ENCODE peak calls at places on chromosomes 13 and 19, in eight cellular contexts. J is H9, W is NT2/D1, X is SK-N-SH, G is HCT116, R is colonic mucosa, D is GM12878, Z is PC-3. F is an unnamed sample.
A peak's percentile ranks its signal among the peaks of the same experiment; 100 is the strongest.

GRCh38 chr13:110062077-110062776 is 244.7 kb downstream of the COL4A1 start:
- DNase-seq in Z (peak; percentile 26), X (no peak), W (no peak), G (no peak), D (no peak), J (no peak), R (no peak), F (no peak)

GRCh38 chr19:18562086-18562485 is 4.4 kb downstream of the KXD1 start:
- DNase-seq in R (no peak), W (no peak), Z (no peak), D (no peak), J (no peak), G (no peak), X (no peak), F (no peak)

GRCh38 chr19:41893899-41894298 is 10.9 kb downstream of the ARHGEF1 start:
- DNase-seq in X (no peak), Z (no peak), W (no peak), R (no peak), G (no peak), D (no peak), J (no peak), F (peak; percentile 59)

GRCh38 chr19:21082011-21082975 is at the start of gene ZNF714:
- DNase-seq in X (peak; percentile 83), D (peak; percentile 79), W (peak; percentile 95), R (peak; percentile 93), G (peak; percentile 95), Z (peak; percentile 76), J (peak; percentile 98), F (peak; percentile 97)

GRCh38 chr13:102724923-102725322 is 30.1 kb upstream of the METTL21C start:
- DNase-seq in D (no peak), X (peak; percentile 29), G (no peak), J (no peak), Z (peak; percentile 56), W (no peak), R (no peak), F (peak; percentile 82)

GRCh38 chr19:12611361-12611699 is 610 bp downstream of the ZNF791 start:
- DNase-seq in J (peak; percentile 66), X (peak; percentile 81), G (peak; percentile 45), D (no peak), W (peak; percentile 25), Z (peak; percentile 81), R (peak; percentile 86), F (peak; percentile 70)

GRCh38 chr13:34164585-34164984 is 346.6 kb downstream of the RFC3 start:
- DNase-seq in D (no peak), W (no peak), G (no peak), Z (peak; percentile 19), J (no peak), R (no peak), X (no peak), F (no peak)

GRCh38 chr19:29247051-29247450 is 34.1 kb upstream of the UQCRFS1 start:
- DNase-seq in D (no peak), G (no peak), R (no peak), J (no peak), W (no peak), Z (no peak), X (no peak), F (no peak)

GRCh38 chr13:97434417-97435296 is 688 bp downstream of the RAP2A start:
- DNase-seq in D (no peak), W (no peak), X (peak; percentile 22), R (peak; percentile 46), J (peak; percentile 44), G (no peak), Z (peak; percentile 15), F (no peak)

GRCh38 chr19:50673118-50673517 is 23.9 kb downstream of the C19orf81 start:
- DNase-seq in W (no peak), G (no peak), D (no peak), X (no peak), J (no peak), Z (no peak), R (no peak), F (no peak)

GRCh38 chr13:110444226-110444653 is 117.3 kb downstream of the RAB20 start:
- DNase-seq in D (no peak), X (no peak), W (no peak), Z (peak; percentile 24), J (no peak), R (no peak), G (peak; percentile 8), F (no peak)

GRCh38 chr13:86282450-86282849 is 483.2 kb upstream of the SLITRK6 start:
- DNase-seq in D (peak; percentile 20), R (no peak), J (no peak), W (no peak), G (no peak), Z (peak; percentile 42), X (no peak), F (no peak)

GRCh38 chr19:38544569-38545315 is 73.0 kb downstream of the MAP4K1 start:
- DNase-seq in Z (no peak), R (no peak), W (no peak), J (no peak), X (no peak), D (no peak), G (peak; percentile 56), F (no peak)

GRCh38 chr19:4414800-4415251 is 12.4 kb downstream of the CHAF1A start:
- DNase-seq in R (no peak), G (no peak), X (no peak), D (no peak), J (no peak), Z (no peak), W (no peak), F (no peak)

GRCh38 chr19:4506449-4507149 is 11.7 kb downstream of the PLIN4 start:
- DNase-seq in Z (peak; percentile 70), X (no peak), D (no peak), R (no peak), G (no peak), J (no peak), W (no peak), F (no peak)

GRCh38 chr13:94280845-94281244 is 198.6 kb downstream of the DCT start:
- DNase-seq in R (no peak), X (no peak), G (no peak), Z (no peak), J (no peak), D (no peak), W (no peak), F (no peak)

GRCh38 chr13:46632171-46632570 is 79.2 kb downstream of the LRCH1 start:
- DNase-seq in G (no peak), R (no peak), X (no peak), W (no peak), Z (no peak), J (no peak), D (no peak), F (no peak)

GRCh38 chr13:46630419-46631183 is 77.6 kb downstream of the LRCH1 start:
- DNase-seq in Z (no peak), D (no peak), W (no peak), X (peak; percentile 30), G (no peak), R (no peak), J (no peak), F (no peak)

GRCh38 chr13:46629811-46630413 is 76.9 kb downstream of the LRCH1 start:
- DNase-seq in J (no peak), R (no peak), X (peak; percentile 49), G (no peak), D (no peak), Z (no peak), W (no peak), F (no peak)

GRCh38 chr13:46633416-46633815 is 80.4 kb downstream of the LRCH1 start:
- DNase-seq in R (no peak), W (no peak), J (no peak), D (no peak), G (no peak), Z (peak; percentile 11), X (no peak), F (peak; percentile 12)

DNA sequence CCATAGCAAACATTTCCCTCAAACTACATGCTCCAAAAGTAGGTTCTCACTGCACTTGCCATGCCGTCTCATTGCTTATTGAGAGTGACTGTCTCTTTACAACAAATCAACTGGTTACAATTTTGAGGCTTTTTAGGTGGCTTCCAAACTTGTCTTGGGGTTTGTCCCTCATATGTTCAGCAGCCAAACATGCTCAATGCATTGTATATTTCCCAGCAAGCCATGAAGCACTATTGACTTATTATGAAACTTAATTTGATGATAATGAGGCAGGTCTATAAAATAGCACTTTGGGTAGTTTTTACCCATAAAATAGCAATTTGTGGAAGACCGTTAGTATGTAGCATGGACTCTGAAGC is 78.2 kb downstream of the LRCH1 start:
- DNase-seq in J (no peak), Z (no peak), R (no peak), W (no peak), X (no peak), G (no peak), D (no peak), F (no peak)
- H3K9ac ChIP-seq in J (no peak overlapping the region), Z (no peak overlapping the region), R (no peak overlapping the region), W (no peak overlapping the region), X (no peak overlapping the region), G (no peak overlapping the region), D (no peak overlapping the region), F (no peak overlapping the region)

GRCh38 chr13:30744056-30744684 is 8.8 kb downstream of the ALOX5AP start:
- DNase-seq in X (no peak), D (peak; percentile 95), Z (peak; percentile 43), W (no peak), R (peak; percentile 45), J (no peak), G (peak; percentile 19), F (peak; percentile 54)
- H3K9ac ChIP-seq in X (peak overlapping the region; percentile 30), D (no peak overlapping the region), Z (no peak overlapping the region), W (no peak overlapping the region), R (no peak overlapping the region), J (no peak overlapping the region), G (no peak overlapping the region), F (no peak overlapping the region)

DNA sequence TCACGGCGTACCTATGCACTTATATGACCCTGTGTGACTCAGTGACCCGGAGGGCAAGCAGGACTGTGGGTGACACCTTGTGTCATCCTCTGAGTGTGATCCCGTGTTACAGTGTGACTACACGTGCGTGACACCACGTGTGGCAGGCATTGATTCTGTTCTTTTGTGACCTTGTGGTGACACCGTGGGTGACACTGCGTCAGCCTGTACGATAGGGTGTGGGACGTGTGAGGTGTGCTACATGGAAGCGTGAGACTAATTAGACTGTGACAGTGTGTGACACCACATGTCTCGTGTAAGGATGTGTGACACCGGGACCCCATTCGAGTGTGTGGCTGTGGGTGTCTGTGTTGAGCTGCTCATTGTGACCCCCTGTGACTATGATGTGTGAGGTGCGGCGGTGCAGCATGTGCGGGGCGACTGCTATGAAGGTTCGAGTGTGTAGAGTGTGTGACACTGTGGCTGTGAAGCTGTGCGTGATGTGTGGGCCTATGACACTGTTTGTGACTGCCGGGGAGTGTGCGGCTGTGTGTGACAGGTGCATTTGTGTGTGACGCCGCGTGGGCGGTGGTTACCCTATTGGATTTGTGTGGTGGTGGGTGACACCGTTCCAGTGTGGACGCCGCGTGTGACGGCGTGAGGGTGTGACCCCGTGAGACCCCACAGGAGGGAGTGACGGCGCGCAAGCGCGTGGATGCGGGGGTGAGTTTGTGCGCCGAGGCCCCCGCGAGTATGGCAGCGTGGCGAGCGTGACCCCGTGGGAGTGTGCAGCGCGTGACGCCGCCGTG is at the start of gene SPTBN4:
- DNase-seq in W (no peak), D (peak; percentile 40), J (peak; percentile 33), R (peak; percentile 37), G (no peak), X (no peak), Z (no peak), F (no peak)
- H3K9ac ChIP-seq in W (peak within 1 kb of the TSS; percentile 64), D (no peak within 1 kb of the TSS), J (no peak within 1 kb of the TSS), R (peak within 1 kb of the TSS; percentile 58), G (peak within 1 kb of the TSS; percentile 94), X (no peak within 1 kb of the TSS), Z (no peak within 1 kb of the TSS), F (peak within 1 kb of the TSS; percentile 37)

DNA sequence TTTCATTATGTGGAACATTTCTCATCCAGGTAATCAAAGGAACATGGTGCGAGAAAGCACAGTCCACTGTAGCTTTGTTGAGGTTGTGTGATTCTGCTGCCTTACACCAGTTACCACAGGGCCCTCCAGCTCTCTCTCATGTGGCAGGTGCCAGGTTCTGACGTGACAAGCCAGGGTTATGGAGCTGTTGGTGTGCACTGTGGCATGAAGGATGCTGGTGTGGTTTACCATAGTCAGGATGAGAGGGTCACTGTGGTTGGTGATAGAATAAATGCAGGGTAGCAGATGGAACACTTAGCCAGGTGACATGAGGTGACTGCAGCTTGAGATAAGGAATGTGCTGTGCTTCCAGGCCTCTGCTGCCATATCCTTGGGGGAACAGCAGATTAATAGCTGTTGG is 7.4 kb downstream of the ZNF223 start:
- DNase-seq in X (no peak), W (no peak), D (no peak), Z (no peak), R (no peak), J (no peak), G (no peak), F (no peak)
- H3K9ac ChIP-seq in X (no peak overlapping the region), W (no peak overlapping the region), D (no peak overlapping the region), Z (no peak overlapping the region), R (no peak overlapping the region), J (no peak overlapping the region), G (no peak overlapping the region), F (no peak overlapping the region)